ENCODE peak calls at places on chromosome X, in four cellular contexts. P is tibial nerve, D is GM23248, K is cardiac muscle cell. O is an unnamed sample. For H3K36me3, the result is how much of the 10 kb centered on the place peaks cover.

GRCh38 chrX:16196829-16197228 is 29.5 kb downstream of the MAGEB17 start:
- DNase-seq in P (no peak), D (no peak), K (no peak), O (no peak)

GRCh38 chrX:119758682-119759332 is 419 bp downstream of the SOWAHD start:
- DNase-seq in P (no peak), D (peak), K (peak), O (peak)

GRCh38 chrX:16765618-16766017 is 20.6 kb upstream of the TXLNG start:
- DNase-seq in P (no peak), D (no peak), K (no peak), O (no peak)

GRCh38 chrX:106159861-106160282 is 8.2 kb upstream of the PWWP3B start:
- DNase-seq in P (no peak), D (no peak), K (no peak), O (no peak)

GRCh38 chrX:68920541-68920940 is 91.7 kb downstream of the EFNB1 start:
- DNase-seq in P (peak), D (no peak), K (no peak), O (no peak)

GRCh38 chrX:107429090-107429489 is 20.4 kb upstream of the FRMPD3 start:
- DNase-seq in P (no peak), D (peak), K (peak), O (no peak)

GRCh38 chrX:29762006-29762405 is 453.4 kb upstream of the MAGEB2 start:
- DNase-seq in P (no peak), D (no peak), K (no peak), O (no peak)

GRCh38 chrX:15812212-15812938 is 22.1 kb downstream of the ZRSR2 start:
- DNase-seq in P (no peak), D (no peak), K (no peak), O (no peak)

GRCh38 chrX:9515973-9516538 is 51.2 kb downstream of the TBL1X start:
- DNase-seq in P (no peak), D (no peak), K (no peak), O (no peak)

GRCh38 chrX:50100188-50100587 is 100.6 kb downstream of the AKAP4 start:
- DNase-seq in P (no peak), D (no peak), K (peak), O (peak)

GRCh38 chrX:47204970-47205369 is 11.3 kb downstream of the UBA1 start:
- DNase-seq in P (no peak), D (no peak), K (no peak), O (peak)

GRCh38 chrX:110341189-110342035 is 17.2 kb upstream of the RTL9 start:
- DNase-seq in P (no peak), D (peak), K (no peak), O (no peak)

GRCh38 chrX:17459008-17459407 is 84.0 kb downstream of the NHS start:
- DNase-seq in P (no peak), D (peak), K (no peak), O (no peak)

GRCh38 chrX:133653363-133653762 is 238.1 kb upstream of the GPC4 start:
- DNase-seq in P (no peak), D (peak), K (no peak), O (no peak)

GRCh38 chrX:44062842-44063241 is 89.7 kb upstream of the NDP start:
- DNase-seq in P (no peak), D (peak), K (no peak), O (no peak)

GRCh38 chrX:2401590-2402360 is 99.0 kb downstream of the DHRSX start:
- DNase-seq in P (no peak), D (peak), K (no peak), O (no peak)

GRCh38 chrX:49041683-49042529 is 1.3 kb downstream of the TFE3 start:
- DNase-seq in P (no peak), D (peak), K (no peak), O (peak)

GRCh38 chrX:36443007-36443406 is 523.5 kb downstream of the CFAP47 start:
- DNase-seq in P (no peak), D (no peak), K (no peak), O (no peak)

GRCh38 chrX:130340271-130340670 is 552 bp downstream of the SLC25A14 start:
- DNase-seq in P (no peak), D (no peak), K (no peak), O (no peak)

GRCh38 chrX:47751670-47752069 is 85.0 kb upstream of the ZNF81 start:
- DNase-seq in P (no peak), D (peak), K (peak), O (peak)

GRCh38 chrX:21638311-21638710 is 19.8 kb downstream of the KLHL34 start:
- DNase-seq in P (no peak), D (peak), K (no peak), O (no peak)

GRCh38 chrX:8288590-8288989 is 117.5 kb upstream of the VCX2 start:
- DNase-seq in P (no peak), D (no peak), K (no peak), O (no peak)

DNA sequence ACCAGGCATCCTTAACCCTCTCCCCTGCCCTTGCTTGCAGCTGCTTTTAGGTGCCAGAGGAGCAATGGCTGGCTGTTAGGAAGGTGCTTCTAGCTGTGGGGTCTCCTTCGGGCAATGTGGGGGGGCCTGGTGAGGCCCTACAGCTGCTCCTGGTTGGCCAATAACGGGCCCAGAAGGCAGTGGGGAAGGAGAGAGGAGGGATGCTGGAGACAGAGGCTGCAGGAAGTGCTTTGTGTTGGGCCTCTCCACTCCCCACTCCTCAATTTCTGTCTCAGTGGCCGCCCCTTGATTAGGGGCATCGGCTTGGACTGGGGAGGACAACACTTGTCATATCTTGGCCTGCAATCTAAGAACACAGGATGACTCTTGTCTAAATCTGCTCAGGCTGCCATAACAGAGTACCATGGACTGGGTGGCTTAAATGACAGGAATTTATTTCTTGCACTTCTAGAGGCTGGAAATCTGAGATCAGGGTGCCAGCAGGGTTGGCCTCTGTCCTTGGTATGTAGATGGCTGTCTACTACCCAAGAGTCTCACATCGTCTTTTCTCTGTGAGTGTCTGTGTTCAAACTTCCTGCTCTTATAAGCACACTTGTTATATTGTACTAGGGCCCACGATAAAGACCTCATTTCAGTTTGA is 374.3 kb downstream of the MID1IP1 start:
- DNase-seq in P (no peak), D (no peak), K (no peak), O (no peak)
- H3K4me3 ChIP-seq in P (no peak), D (no peak), K (no peak), O (no peak)

GRCh38 chrX:11272290-11272689 is 20.9 kb upstream of the AMELX start:
- DNase-seq in P (no peak), D (no peak), K (no peak), O (no peak)
- H3K36me3 ChIP-seq in P (under half), D (under half), K (under half), O (under half)

GRCh38 chrX:53318766-53319353 is 37.5 kb upstream of the IQSEC2 start:
- DNase-seq in P (no peak), D (no peak), K (no peak), O (peak)

GRCh38 chrX:53319614-53320542 is 38.5 kb upstream of the IQSEC2 start:
- DNase-seq in P (no peak), D (peak), K (no peak), O (peak)

GRCh38 chrX:53321216-53321942 is 40.0 kb upstream of the IQSEC2 start:
- DNase-seq in P (no peak), D (peak), K (peak), O (peak)

GRCh38 chrX:53321943-53322497 is 40.6 kb upstream of the IQSEC2 start:
- DNase-seq in P (no peak), D (no peak), K (peak), O (peak)

GRCh38 chrX:53320543-53321215 is 39.3 kb upstream of the IQSEC2 start:
- DNase-seq in P (no peak), D (peak), K (peak), O (peak)
- H3K4me3 ChIP-seq in P (peak), D (peak), K (peak), O (peak)

DNA sequence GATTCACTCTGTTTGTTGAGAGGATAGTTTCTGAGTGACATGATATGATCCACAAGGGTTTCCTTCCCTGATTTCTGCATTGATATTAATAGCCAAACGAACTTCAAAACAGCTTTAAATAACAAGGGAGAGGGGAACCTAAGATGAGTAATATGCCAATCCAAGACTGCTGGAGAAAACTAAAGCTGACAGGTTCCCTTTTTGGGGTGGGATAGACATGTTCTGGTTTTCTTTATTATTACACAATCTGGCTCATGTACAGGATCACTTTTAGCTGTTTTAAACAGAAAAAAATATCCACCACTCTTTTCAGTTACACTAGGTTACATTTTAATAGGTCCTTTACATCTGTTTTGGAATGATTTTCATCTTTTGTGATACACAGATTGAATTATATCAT is 182.2 kb downstream of the AR start:
- DNase-seq in P (no peak), D (no peak), K (no peak), O (no peak)
- H3K36me3 ChIP-seq in P (under half), D (under half), K (under half), O (under half)

GRCh38 chrX:87518504-87518903 is 902 bp downstream of the KLHL4 start:
- DNase-seq in P (no peak), D (peak), K (peak), O (no peak)
- H3K4me3 ChIP-seq in P (no peak), D (no peak), K (peak), O (peak)

GRCh38 chrX:74251006-74251930 is 52.7 kb upstream of the ZCCHC13 start:
- DNase-seq in P (no peak), D (peak), K (no peak), O (no peak)
- H3K36me3 ChIP-seq in P (under half), D (under half), K (under half), O (under half)

GRCh38 chrX:31497086-31497485 is 425.2 kb upstream of the FTHL17 start:
- DNase-seq in P (no peak), D (peak), K (no peak), O (no peak)
- H3K4me3 ChIP-seq in P (no peak), D (peak), K (no peak), O (no peak)

GRCh38 chrX:23118890-23119527 is 119.2 kb downstream of the DDX53 start:
- DNase-seq in P (no peak), D (no peak), K (no peak), O (peak)

GRCh38 chrX:23118163-23118562 is 118.4 kb downstream of the DDX53 start:
- DNase-seq in P (no peak), D (no peak), K (no peak), O (no peak)

GRCh38 chrX:23114256-23114655 is 114.5 kb downstream of the DDX53 start:
- DNase-seq in P (no peak), D (no peak), K (no peak), O (no peak)
- H3K36me3 ChIP-seq in P (under half), D (under half), K (under half), O (under half)